ENCODE peak calls at places on chromosomes 1 and 21, in five cellular contexts. T is CD8-positive, alpha-beta T cell; S is AG10803; I is H1; M is cardiac fibroblast. F is an unnamed sample.

GRCh38 chr1:86567936-86568335 is 21.1 kb downstream of the CLCA4 start:
- DNase-seq in T (no peak), S (no peak), I (no peak), M (no peak), F (no peak)

GRCh38 chr1:63836830-63837229 is 63.0 kb downstream of the ROR1 start:
- DNase-seq in T (no peak), S (no peak), I (no peak), M (no peak), F (no peak)

GRCh38 chr1:219661464-219662092 is 48.7 kb upstream of the ZC3H11B start:
- DNase-seq in T (no peak), S (no peak), I (no peak), M (no peak), F (no peak)

GRCh38 chr21:25636727-25637126 is 2.3 kb upstream of the JAM2 start:
- DNase-seq in T (no peak), S (peak; percentile 3), I (no peak), M (peak; percentile 18), F (peak; percentile 10)

GRCh38 chr1:201655243-201655642 is 116.3 kb downstream of the NAV1 start:
- DNase-seq in T (no peak), S (peak; percentile 94), I (no peak), M (peak; percentile 54), F (peak; percentile 96)

GRCh38 chr1:3903141-3904005 is 3.3 kb upstream of the C1orf174 start:
- DNase-seq in T (no peak), S (peak; percentile 31), I (no peak), M (no peak), F (peak; percentile 14)

GRCh38 chr1:186482661-186483255 is 21.8 kb upstream of the PDC start:
- DNase-seq in T (peak; percentile 38), S (peak; percentile 66), I (peak; percentile 85), M (peak; percentile 85), F (peak; percentile 82)

GRCh38 chr1:217332426-217333065 is 298.3 kb downstream of the GPATCH2 start:
- DNase-seq in T (no peak), S (no peak), I (no peak), M (peak; percentile 32), F (no peak)

GRCh38 chr1:25503551-25504426 is 39.6 kb upstream of the LDLRAP1 start:
- DNase-seq in T (peak; percentile 79), S (peak; percentile 26), I (peak; percentile 80), M (peak; percentile 31), F (no peak)

GRCh38 chr1:171966426-171967220 is 125.3 kb downstream of the DNM3 start:
- DNase-seq in T (no peak), S (no peak), I (no peak), M (no peak), F (no peak)

GRCh38 chr1:46747683-46748288 is 28.9 kb upstream of the EFCAB14 start:
- DNase-seq in T (no peak), S (peak; percentile 44), I (peak; percentile 65), M (peak; percentile 66), F (peak; percentile 30)

GRCh38 chr1:201050515-201051277 is 27.2 kb upstream of the KIF21B start:
- DNase-seq in T (no peak), S (peak; percentile 48), I (no peak), M (peak; percentile 58), F (peak; percentile 2)

GRCh38 chr1:179083031-179083345 is 1.1 kb downstream of the TOR3A start:
- DNase-seq in T (no peak), S (peak; percentile 35), I (no peak), M (peak; percentile 41), F (no peak)

GRCh38 chr1:179082308-179083030 is 599 bp downstream of the TOR3A start:
- DNase-seq in T (peak; percentile 26), S (no peak), I (peak; percentile 69), M (no peak), F (no peak)

GRCh38 chr1:179081696-179082307 is at the start of gene TOR3A:
- DNase-seq in T (peak; percentile 81), S (peak; percentile 84), I (peak; percentile 93), M (peak; percentile 83), F (peak; percentile 96)

GRCh38 chr1:179080866-179081695 is 789 bp upstream of the TOR3A start:
- DNase-seq in T (peak; percentile 28), S (no peak), I (no peak), M (no peak), F (no peak)

DNA sequence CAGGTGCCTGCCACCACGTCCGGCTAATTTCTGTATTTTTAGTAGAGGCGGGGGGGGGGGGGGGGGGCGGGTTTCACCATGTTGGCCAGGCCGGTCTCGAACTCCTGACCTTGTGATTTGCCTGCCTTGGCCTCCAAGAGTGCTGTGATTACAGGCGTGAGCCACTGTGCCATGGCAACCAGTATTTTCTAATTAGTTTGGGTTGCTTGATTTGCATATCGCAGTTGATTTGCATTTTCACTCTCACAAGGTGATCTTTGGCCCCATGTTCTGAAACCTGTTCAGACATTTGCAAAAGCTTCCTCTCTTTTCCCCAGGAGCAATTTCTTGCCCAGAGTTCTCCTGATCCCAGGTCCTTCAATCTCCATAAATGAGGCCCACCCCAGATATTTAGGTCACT is 1.7 kb downstream of the TOR3A start:
- DNase-seq in T (no peak), S (no peak), I (no peak), M (no peak), F (no peak)
- H3K4me3 ChIP-seq in T (no peak overlapping the region), S (peak overlapping the region; percentile 92), I (no peak overlapping the region), M (no peak overlapping the region), F (no peak overlapping the region)

DNA sequence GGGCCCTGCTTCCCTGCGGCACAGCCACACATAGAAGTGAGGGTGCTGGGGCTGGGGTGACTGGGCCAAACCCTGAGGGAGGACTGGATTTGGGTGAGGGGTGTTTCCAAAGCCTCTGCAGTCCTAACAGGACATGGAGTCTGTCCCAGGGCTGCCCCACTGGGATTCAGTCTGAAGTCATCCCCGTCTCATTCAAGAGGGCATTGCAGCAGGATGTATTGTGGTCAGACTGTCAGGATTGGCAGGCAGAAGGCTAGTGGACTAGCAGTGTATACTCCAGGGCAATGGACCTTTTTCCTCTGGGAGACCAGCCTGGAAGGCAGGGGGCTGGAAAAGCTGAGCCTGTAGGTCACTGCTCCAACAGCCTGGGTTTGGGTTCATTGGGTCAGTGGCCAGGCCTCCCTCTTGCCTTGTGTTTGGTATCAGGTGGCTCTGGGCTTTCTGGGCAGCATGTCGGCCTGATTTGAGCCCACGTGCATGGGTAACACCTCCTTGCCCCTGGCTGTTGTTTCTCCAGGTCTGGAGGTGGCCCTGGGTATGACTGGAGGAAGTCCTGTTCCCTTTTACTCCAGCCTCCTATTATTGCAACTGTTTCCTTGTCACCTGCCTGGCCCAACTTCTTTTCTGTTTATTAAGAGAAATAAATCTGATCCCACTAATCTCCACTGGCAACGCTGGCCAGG is 41.0 kb upstream of the SYNC start:
- DNase-seq in T (no peak), S (no peak), I (no peak), M (no peak), F (no peak)
- H3K4me3 ChIP-seq in T (no peak overlapping the region), S (no peak overlapping the region), I (no peak overlapping the region), M (no peak overlapping the region), F (no peak overlapping the region)

GRCh38 chr1:43492816-43493215 is 37.9 kb upstream of the PTPRF start:
- DNase-seq in T (no peak), S (peak; percentile 42), I (no peak), M (peak; percentile 21), F (peak; percentile 70)

GRCh38 chr1:43491056-43491455 is 37.3 kb upstream of the HYI start:
- DNase-seq in T (no peak), S (no peak), I (no peak), M (no peak), F (no peak)

GRCh38 chr1:43495204-43495603 is 35.5 kb upstream of the PTPRF start:
- DNase-seq in T (no peak), S (no peak), I (peak; percentile 49), M (no peak), F (no peak)

GRCh38 chr1:43488165-43488564 is 34.4 kb upstream of the HYI start:
- DNase-seq in T (no peak), S (no peak), I (no peak), M (no peak), F (no peak)

DNA sequence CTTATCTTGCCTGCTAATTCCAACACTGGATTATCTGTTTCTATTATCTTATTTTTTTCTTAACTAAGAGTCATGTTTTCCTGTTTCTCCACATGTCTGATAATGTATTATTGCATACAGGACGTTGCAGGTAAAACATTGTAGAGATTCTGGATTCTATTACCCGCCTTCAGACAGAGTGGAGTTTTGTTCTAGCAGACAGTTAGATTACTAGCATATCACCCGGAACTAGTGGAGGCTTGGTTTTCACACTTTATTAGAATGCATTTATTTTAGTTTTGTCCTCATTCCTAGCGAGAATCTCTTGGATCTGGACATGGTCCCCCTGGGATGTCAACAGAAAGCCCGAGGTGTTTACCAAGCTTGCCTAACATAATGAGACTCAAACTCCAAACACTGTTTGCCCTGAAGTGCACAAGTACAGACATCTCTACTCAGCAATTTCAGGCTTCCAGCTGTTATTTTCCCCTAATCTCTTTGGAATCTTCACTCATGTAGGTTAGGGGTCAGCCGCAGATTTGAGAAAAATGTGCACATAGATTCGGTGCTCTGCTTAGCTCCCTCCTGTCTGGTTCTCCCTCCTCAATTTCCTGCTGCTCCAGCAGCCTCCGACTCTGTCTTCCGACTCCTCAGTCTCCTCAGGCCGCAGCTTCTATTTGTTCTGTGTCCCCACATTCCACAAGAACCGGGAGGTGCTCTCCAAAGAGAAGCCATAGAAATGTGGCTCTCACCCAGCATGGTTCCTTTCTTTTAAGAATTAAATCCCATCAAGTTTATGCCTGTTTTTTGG is 36.8 kb upstream of the PTPRF start:
- DNase-seq in T (no peak), S (no peak), I (no peak), M (no peak), F (peak; percentile 69)
- H3K4me3 ChIP-seq in T (no peak overlapping the region), S (no peak overlapping the region), I (peak overlapping the region; percentile 16), M (no peak overlapping the region), F (no peak overlapping the region)

GRCh38 chr1:12540580-12541273 is 77.3 kb downstream of the DHRS3 start:
- DNase-seq in T (no peak), S (no peak), I (no peak), M (no peak), F (no peak)
- H3K4me3 ChIP-seq in T (no peak overlapping the region), S (no peak overlapping the region), I (peak overlapping the region; percentile 50), M (no peak overlapping the region), F (no peak overlapping the region)

GRCh38 chr1:31580513-31580870 is 4.2 kb downstream of the TINAGL1 start:
- DNase-seq in T (no peak), S (no peak), I (no peak), M (peak; percentile 33), F (no peak)

GRCh38 chr1:31579374-31579773 is 3.1 kb downstream of the TINAGL1 start:
- DNase-seq in T (no peak), S (no peak), I (peak; percentile 49), M (no peak), F (no peak)

GRCh38 chr1:31581821-31582810 is 5.8 kb downstream of the TINAGL1 start:
- DNase-seq in T (no peak), S (peak; percentile 54), I (no peak), M (peak; percentile 64), F (peak; percentile 30)

GRCh38 chr1:31583082-31583994 is 7.0 kb downstream of the TINAGL1 start:
- DNase-seq in T (no peak), S (no peak), I (no peak), M (no peak), F (no peak)

DNA sequence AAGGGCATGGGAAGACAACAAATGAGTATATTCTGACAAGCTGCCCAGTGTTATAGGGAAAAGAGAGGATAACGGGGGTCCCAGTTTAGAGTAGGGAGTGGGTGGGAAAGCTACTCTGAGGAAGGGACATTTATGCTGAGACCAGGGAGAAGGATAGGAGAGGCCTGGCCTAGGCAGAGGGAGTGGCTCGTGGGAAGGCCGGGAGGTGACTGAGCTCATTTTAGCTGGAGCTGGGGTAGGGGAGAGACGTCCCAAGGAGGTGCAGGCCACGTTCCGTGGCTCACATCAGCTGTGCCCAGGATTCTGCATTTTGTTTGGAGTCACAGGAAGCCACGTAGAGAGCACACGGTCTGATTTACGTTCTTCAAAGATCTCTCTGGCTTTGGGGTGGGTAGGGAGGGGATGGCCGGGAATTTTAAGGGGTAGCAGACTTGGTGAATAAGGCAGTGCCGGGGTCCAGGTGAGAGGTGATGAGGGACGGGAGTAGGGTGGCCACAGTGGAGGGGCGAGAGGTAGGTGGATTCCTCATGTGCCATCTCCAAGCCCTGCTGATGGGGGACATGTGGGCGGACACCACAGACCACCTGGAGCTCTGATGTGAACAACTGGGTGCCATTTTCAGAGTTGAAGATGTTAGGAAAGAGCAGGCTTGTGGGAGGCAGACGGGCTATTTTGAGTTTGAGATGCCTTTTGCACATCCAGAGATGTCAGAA is 4.7 kb downstream of the TINAGL1 start:
- DNase-seq in T (no peak), S (no peak), I (peak; percentile 35), M (no peak), F (no peak)
- H3K4me3 ChIP-seq in T (no peak overlapping the region), S (no peak overlapping the region), I (no peak overlapping the region), M (no peak overlapping the region), F (no peak overlapping the region)